ENCODE peak calls at places on chromosome 15, in eight cellular contexts. D, K, I, E, L, U, N and M are unnamed samples.
A peak's percentile ranks its signal among the peaks of the same experiment; 100 is the strongest.

GRCh38 chr15:40825661-40826088 is 2.8 kb downstream of the PPP1R14D start:
- DNase-seq in D (no peak), K (no peak), I (peak; percentile 40), E (no peak), L (no peak), U (no peak), N (no peak), M (no peak)

GRCh38 chr15:60780147-60780546 is 301.2 kb upstream of the ICE2 start:
- DNase-seq in D (no peak), K (no peak), I (no peak), E (no peak), L (no peak), U (no peak), N (no peak), M (no peak)

GRCh38 chr15:29451201-29451781 is 181.7 kb upstream of the NSMCE3 start:
- DNase-seq in D (no peak), K (no peak), I (no peak), E (no peak), L (no peak), U (no peak), N (no peak), M (no peak)

GRCh38 chr15:68126415-68126814 is 72.3 kb downstream of the PIAS1 start:
- DNase-seq in D (peak; percentile 29), K (no peak), I (peak; percentile 20), E (peak; percentile 64), L (no peak), U (no peak), N (no peak), M (no peak)

GRCh38 chr15:41934843-41935242 is 37.5 kb downstream of the EHD4 start:
- DNase-seq in D (no peak), K (peak; percentile 70), I (peak; percentile 65), E (peak; percentile 45), L (peak; percentile 91), U (no peak), N (no peak), M (peak; percentile 87)

GRCh38 chr15:78205337-78205736 is 29.0 kb downstream of the ACSBG1 start:
- DNase-seq in D (no peak), K (no peak), I (no peak), E (no peak), L (no peak), U (no peak), N (no peak), M (no peak)

GRCh38 chr15:64092864-64093626 is 593 bp downstream of the CIAO2A start:
- DNase-seq in D (peak; percentile 57), K (no peak), I (no peak), E (peak; percentile 50), L (peak; percentile 88), U (no peak), N (peak; percentile 50), M (no peak)

GRCh38 chr15:48644827-48645557 is 517 bp downstream of the FBN1 start:
- DNase-seq in D (peak; percentile 72), K (no peak), I (no peak), E (peak; percentile 42), L (peak; percentile 78), U (peak; percentile 77), N (no peak), M (no peak)

GRCh38 chr15:77118787-77119410 is 48.0 kb upstream of the TSPAN3 start:
- DNase-seq in D (peak; percentile 89), K (no peak), I (peak; percentile 57), E (peak; percentile 60), L (no peak), U (peak; percentile 67), N (peak; percentile 70), M (no peak)

GRCh38 chr15:84748274-84749110 is at the start of gene ZNF592:
- DNase-seq in D (peak; percentile 88), K (peak; percentile 73), I (peak; percentile 28), E (peak; percentile 86), L (peak; percentile 96), U (peak; percentile 92), N (peak; percentile 34), M (peak; percentile 85)

GRCh38 chr15:91634163-91634562 is 219.3 kb upstream of the SLCO3A1 start:
- DNase-seq in D (no peak), K (no peak), I (no peak), E (no peak), L (no peak), U (no peak), N (no peak), M (no peak)

GRCh38 chr15:25170781-25171110 is 216.0 kb downstream of the SNRPN start:
- DNase-seq in D (no peak), K (no peak), I (no peak), E (no peak), L (no peak), U (peak; percentile 38), N (no peak), M (peak; percentile 9)

GRCh38 chr15:61227269-61228024 is 1.7 kb downstream of the RORA start:
- DNase-seq in D (peak; percentile 50), K (no peak), I (peak; percentile 17), E (peak; percentile 15), L (no peak), U (no peak), N (peak; percentile 41), M (no peak)

GRCh38 chr15:64288999-64289398 is 67.0 kb downstream of the CSNK1G1 start:
- DNase-seq in D (no peak), K (no peak), I (no peak), E (no peak), L (no peak), U (no peak), N (no peak), M (no peak)

GRCh38 chr15:39610665-39611064 is 29.8 kb downstream of the THBS1 start:
- DNase-seq in D (no peak), K (no peak), I (no peak), E (no peak), L (no peak), U (no peak), N (no peak), M (no peak)

GRCh38 chr15:39609166-39609918 is 28.5 kb downstream of the THBS1 start:
- DNase-seq in D (no peak), K (no peak), I (no peak), E (no peak), L (no peak), U (no peak), N (no peak), M (no peak)

GRCh38 chr15:39605146-39605545 is 24.3 kb downstream of the THBS1 start:
- DNase-seq in D (no peak), K (no peak), I (peak; percentile 17), E (no peak), L (no peak), U (no peak), N (no peak), M (no peak)

GRCh38 chr15:39608741-39609140 is 27.9 kb downstream of the THBS1 start:
- DNase-seq in D (no peak), K (no peak), I (no peak), E (no peak), L (no peak), U (no peak), N (no peak), M (no peak)

DNA sequence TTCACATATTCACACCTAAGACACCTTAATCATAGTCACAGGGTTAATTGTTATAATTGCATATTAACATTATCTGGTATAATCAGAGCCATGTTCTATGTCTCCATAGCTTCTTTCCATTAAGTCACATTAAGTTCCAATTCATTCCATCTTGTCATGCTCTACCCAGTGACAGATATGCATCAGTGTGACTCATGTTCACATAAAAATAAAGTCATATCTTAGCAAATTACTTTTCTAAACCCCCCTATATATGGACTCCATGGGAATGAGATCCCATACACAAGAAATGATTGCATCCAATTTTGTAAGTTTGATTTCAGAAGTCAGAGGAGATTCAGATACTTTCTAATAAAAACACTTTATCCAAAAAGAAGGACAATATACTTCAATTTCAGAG is 27.3 kb downstream of the THBS1 start:
- DNase-seq in D (no peak), K (no peak), I (no peak), E (no peak), L (no peak), U (no peak), N (no peak), M (no peak)
- H3K4me3 ChIP-seq in D (no peak overlapping the region), K (no peak overlapping the region), I (no peak overlapping the region), E (no peak overlapping the region), L (no peak overlapping the region), U (no peak overlapping the region), N (no peak overlapping the region), M (no peak overlapping the region)

GRCh38 chr15:89837134-89837829 is 22.6 kb upstream of the ANPEP start:
- DNase-seq in D (peak; percentile 61), K (no peak), I (peak; percentile 58), E (no peak), L (no peak), U (peak; percentile 61), N (peak; percentile 51), M (no peak)
- H3K4me3 ChIP-seq in D (no peak overlapping the region), K (no peak overlapping the region), I (no peak overlapping the region), E (no peak overlapping the region), L (no peak overlapping the region), U (peak overlapping the region; percentile 3), N (peak overlapping the region; percentile 20), M (no peak overlapping the region)

DNA sequence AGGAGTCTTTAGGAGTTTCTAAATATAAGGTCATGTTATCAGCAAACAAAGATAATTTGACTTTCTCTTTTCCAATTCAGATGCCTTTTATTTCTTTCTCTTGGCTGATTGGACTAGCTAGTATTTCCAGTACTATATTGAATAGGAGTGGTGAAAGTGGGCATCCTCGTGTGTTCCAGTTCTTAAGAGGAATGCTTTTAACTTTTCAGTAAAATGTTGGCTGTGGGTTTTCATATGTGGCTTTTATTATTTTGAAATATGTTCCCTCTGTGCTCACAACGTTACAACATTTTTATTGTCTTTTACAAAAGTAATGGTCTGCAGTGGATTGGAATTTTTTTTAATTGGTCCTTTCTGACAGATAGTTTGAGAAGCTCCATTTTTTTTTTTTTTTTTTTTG is 8.2 kb upstream of the ZNF280D start:
- DNase-seq in D (no peak), K (no peak), I (no peak), E (no peak), L (no peak), U (no peak), N (no peak), M (no peak)
- H3K4me3 ChIP-seq in D (no peak overlapping the region), K (no peak overlapping the region), I (no peak overlapping the region), E (no peak overlapping the region), L (no peak overlapping the region), U (no peak overlapping the region), N (no peak overlapping the region), M (no peak overlapping the region)

GRCh38 chr15:51681303-51681963 is at the start of gene SCG3:
- DNase-seq in D (peak; percentile 70), K (peak; percentile 3), I (peak; percentile 73), E (peak; percentile 81), L (peak; percentile 87), U (peak; percentile 68), N (peak; percentile 53), M (peak; percentile 61)
- H3K4me3 ChIP-seq in D (no peak within 1 kb of the TSS), K (no peak within 1 kb of the TSS), I (no peak within 1 kb of the TSS), E (peak within 1 kb of the TSS; percentile 31), L (no peak within 1 kb of the TSS), U (no peak within 1 kb of the TSS), N (no peak within 1 kb of the TSS), M (peak within 1 kb of the TSS; percentile 38)